ENCODE peak calls at places on chromosomes 1 and 21, in seven cellular contexts. O is CD4-positive, CD25-positive, alpha-beta regulatory T cell; E is tibial artery; Z is prostate gland; S is left lung; R is astrocyte; V is adipocyte. D is an unnamed sample. For H3K36me3, the result is how much of the 10 kb centered on the place peaks cover.

GRCh38 chr1:192904438-192904895 is 95.6 kb downstream of the RGS2 start:
- DNase-seq in V (peak), S (no peak), Z (no peak), E (peak), R (peak), O (no peak), D (no peak)

GRCh38 chr1:207470927-207471326 is 16.8 kb downstream of the CR2 start:
- DNase-seq in V (no peak), R (no peak), Z (no peak), S (no peak), E (no peak), O (no peak), D (no peak)

GRCh38 chr1:117093091-117093534 is 28.4 kb downstream of the TRIM45 start:
- DNase-seq in V (peak), S (no peak), O (no peak), Z (no peak), E (peak), R (peak), D (peak)

GRCh38 chr1:3772027-3772714 is 378 bp upstream of the SMIM1 start:
- DNase-seq in V (peak), R (peak), E (peak), Z (peak), S (peak), O (peak), D (peak)

GRCh38 chr1:234938114-234938513 is 190.5 kb downstream of the TOMM20 start:
- DNase-seq in V (no peak), O (no peak), Z (no peak), E (no peak), S (no peak), R (no peak), D (no peak)

GRCh38 chr1:20361401-20361800 is 70.7 kb downstream of the VWA5B1 start:
- DNase-seq in E (no peak), S (no peak), V (no peak), O (no peak), Z (no peak), R (peak), D (no peak)

GRCh38 chr1:25993197-25993951 is 4.5 kb downstream of the PAFAH2 start:
- DNase-seq in E (peak), O (no peak), Z (no peak), S (no peak), V (no peak), R (no peak), D (no peak)

GRCh38 chr21:26801524-26801923 is 43.7 kb downstream of the ADAMTS1 start:
- DNase-seq in Z (no peak), O (no peak), E (no peak), V (peak), R (peak), S (no peak), D (no peak)

GRCh38 chr1:113677250-113678158 is 81.8 kb downstream of the PHTF1 start:
- DNase-seq in O (peak), S (no peak), E (no peak), R (peak), Z (no peak), V (peak), D (peak)

GRCh38 chr1:26012862-26013261 is 8.7 kb upstream of the EXTL1 start:
- DNase-seq in E (no peak), S (no peak), Z (no peak), V (no peak), O (no peak), R (no peak), D (no peak)

GRCh38 chr1:239617259-239617658 is 230.9 kb downstream of the CHRM3 start:
- DNase-seq in V (no peak), R (no peak), Z (no peak), O (no peak), E (no peak), S (no peak), D (no peak)

GRCh38 chr1:89126602-89127001 is 688 bp upstream of the GBP2 start:
- DNase-seq in O (no peak), E (no peak), Z (no peak), R (peak), S (no peak), V (no peak), D (no peak)

GRCh38 chr1:81801834-81802531 is 1.2 kb downstream of the ADGRL2 start:
- DNase-seq in R (peak), Z (peak), V (peak), O (no peak), E (peak), S (peak), D (peak)

GRCh38 chr21:15722591-15723324 is 7.0 kb upstream of the USP25 start:
- DNase-seq in V (no peak), O (no peak), S (no peak), R (no peak), Z (peak), E (no peak), D (no peak)

GRCh38 chr1:112904071-112904830 is 51.7 kb downstream of the SLC16A1 start:
- DNase-seq in Z (no peak), S (no peak), R (peak), O (peak), E (no peak), V (peak), D (no peak)

GRCh38 chr1:228275435-228276342 is 67.8 kb downstream of the OBSCN start:
- DNase-seq in V (peak), Z (peak), E (peak), O (peak), S (peak), R (peak), D (peak)

GRCh38 chr1:30051777-30052176 is 671.6 kb downstream of the MATN1 start:
- DNase-seq in E (no peak), V (no peak), O (no peak), R (no peak), Z (no peak), S (no peak), D (no peak)

GRCh38 chr1:183585038-183585437 is 5.2 kb downstream of the NCF2 start:
- DNase-seq in R (no peak), V (no peak), S (no peak), O (no peak), Z (no peak), E (no peak), D (no peak)

GRCh38 chr1:159005161-159005560 is 4.5 kb upstream of the IFI16 start:
- DNase-seq in R (no peak), O (no peak), E (no peak), S (no peak), V (peak), Z (no peak), D (no peak)

GRCh38 chr21:42111470-42111743 is 40.3 kb downstream of the UMODL1 start:
- DNase-seq in E (no peak), O (no peak), V (no peak), R (no peak), Z (no peak), S (no peak), D (no peak)

GRCh38 chr1:10958614-10959013 is 53.8 kb upstream of the TARDBP start:
- DNase-seq in V (no peak), E (no peak), R (no peak), O (no peak), S (no peak), Z (no peak), D (no peak)

GRCh38 chr1:25140073-25140797 is 92.1 kb downstream of the SYF2 start:
- DNase-seq in V (no peak), O (no peak), Z (no peak), S (peak), R (no peak), E (peak), D (no peak)

GRCh38 chr1:10823000-10823401 is 26.6 kb upstream of the CASZ1 start:
- DNase-seq in S (no peak), O (no peak), V (no peak), Z (peak), R (no peak), E (no peak), D (no peak)

GRCh38 chr1:42439940-42440339 is 15.9 kb downstream of the ZMYND12 start:
- DNase-seq in V (peak), Z (no peak), E (no peak), R (peak), O (no peak), S (no peak), D (no peak)

GRCh38 chr1:31793086-31793485 is 22.7 kb downstream of the SPOCD1 start:
- DNase-seq in V (no peak), E (peak), R (no peak), Z (no peak), O (no peak), S (no peak), D (no peak)

GRCh38 chr1:2906105-2906504 is 104.6 kb upstream of the TTC34 start:
- DNase-seq in O (no peak), Z (no peak), V (no peak), S (no peak), E (no peak), R (no peak), D (no peak)

GRCh38 chr1:180144659-180145357 is 9.9 kb upstream of the QSOX1 start:
- DNase-seq in O (no peak), V (no peak), R (no peak), Z (no peak), E (no peak), S (no peak), D (no peak)

GRCh38 chr1:150663322-150663721 is 33.6 kb downstream of the GOLPH3L start:
- DNase-seq in Z (no peak), S (no peak), E (no peak), V (no peak), R (no peak), O (no peak), D (no peak)

GRCh38 chr1:56406821-56407220 is 172.5 kb downstream of the PLPP3 start:
- DNase-seq in S (no peak), E (no peak), O (no peak), Z (no peak), R (no peak), V (no peak), D (no peak)

GRCh38 chr1:31689821-31690220 is 14.0 kb downstream of the COL16A1 start:
- DNase-seq in Z (no peak), E (no peak), V (peak), O (no peak), R (peak), S (no peak), D (no peak)

GRCh38 chr1:21520899-21521716 is 11.9 kb downstream of the ALPL start:
- DNase-seq in R (peak), O (no peak), S (no peak), Z (no peak), V (peak), E (no peak), D (no peak)

GRCh38 chr1:192265774-192266173 is 51.0 kb upstream of the RGS21 start:
- DNase-seq in S (no peak), V (no peak), O (no peak), R (no peak), E (no peak), Z (no peak), D (no peak)

GRCh38 chr1:36583080-36583479 is 100.4 kb upstream of the CSF3R start:
- DNase-seq in O (no peak), R (no peak), E (no peak), V (no peak), Z (no peak), S (no peak), D (no peak)

GRCh38 chr1:157155658-157156057 is 17.5 kb upstream of the ETV3 start:
- DNase-seq in O (no peak), S (no peak), Z (no peak), V (no peak), R (no peak), E (no peak), D (no peak)

GRCh38 chr1:9705337-9706098 is 54.0 kb downstream of the PIK3CD start:
- DNase-seq in Z (no peak), O (no peak), R (peak), V (peak), E (no peak), S (no peak), D (no peak)

GRCh38 chr1:205199931-205200299 is 11.6 kb downstream of the DSTYK start:
- DNase-seq in S (no peak), R (no peak), E (no peak), Z (no peak), V (no peak), O (no peak), D (no peak)

GRCh38 chr1:177945943-177946650 is 23.8 kb downstream of the SEC16B start:
- DNase-seq in R (no peak), E (no peak), S (no peak), O (no peak), V (peak), Z (peak), D (peak)

GRCh38 chr1:119737040-119737682 is 25.4 kb downstream of the PHGDH start:
- DNase-seq in E (no peak), O (no peak), V (no peak), Z (peak), S (no peak), R (peak), D (no peak)

GRCh38 chr1:244424649-244425334 is 26.9 kb downstream of the ADSS2 start:
- DNase-seq in O (no peak), Z (no peak), S (no peak), V (no peak), E (no peak), R (no peak), D (no peak)
- H3K36me3 ChIP-seq in O (half or more), Z (under half), S (half or more), V (under half), E (under half), R (under half), D (under half)

DNA sequence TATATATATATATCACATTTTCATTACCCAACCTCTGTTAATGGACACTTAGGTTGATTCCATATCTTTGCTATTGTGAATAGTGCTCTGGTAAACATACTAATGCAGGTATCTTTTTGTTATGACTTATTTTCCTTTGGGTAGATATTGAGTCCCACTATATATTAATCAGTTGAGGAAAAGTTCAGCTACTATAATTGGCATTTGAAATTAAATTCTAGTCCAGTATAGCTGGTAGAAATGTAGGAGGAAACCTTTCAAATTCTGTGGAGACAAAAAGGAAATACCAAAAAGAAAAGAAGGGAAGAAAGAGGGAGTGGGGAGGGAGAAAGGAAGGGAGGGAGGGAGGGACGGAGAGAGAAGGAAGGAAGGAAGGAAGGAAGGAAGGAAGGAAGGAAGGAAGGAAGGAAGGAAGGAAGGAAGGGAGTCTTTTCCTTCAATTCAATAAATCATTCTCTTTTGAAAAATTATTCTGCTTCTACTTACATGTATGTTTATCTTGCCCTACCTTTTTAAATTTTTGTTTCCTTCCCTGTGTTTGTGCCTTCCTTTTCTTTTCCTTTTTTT is 311.9 kb downstream of the TPR start:
- DNase-seq in R (no peak), S (no peak), E (no peak), Z (no peak), V (no peak), O (no peak), D (no peak)
- H3K36me3 ChIP-seq in R (under half), S (under half), E (under half), Z (under half), V (under half), O (under half), D (under half)

DNA sequence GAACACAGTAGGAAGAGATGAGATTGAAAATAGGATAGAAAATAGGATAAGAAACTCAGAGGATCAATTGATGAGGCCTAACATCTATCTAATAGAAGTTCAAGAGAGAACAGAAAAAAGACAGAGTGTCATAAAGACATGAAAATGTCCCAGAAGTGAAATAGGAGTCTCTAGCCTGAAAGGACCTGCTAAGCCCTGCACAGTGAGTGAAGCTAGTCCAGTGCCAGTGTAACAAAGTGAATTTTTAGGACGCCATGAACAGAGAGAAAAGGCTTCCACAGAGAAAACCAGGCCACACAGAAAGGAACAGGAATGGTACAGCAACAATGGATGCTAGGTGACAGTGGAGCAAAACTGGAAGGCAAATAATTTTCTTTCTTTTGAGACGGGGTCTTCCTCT is 20.3 kb upstream of the LSS start:
- DNase-seq in R (no peak), Z (no peak), O (no peak), V (no peak), E (no peak), S (no peak), D (no peak)
- H3K36me3 ChIP-seq in R (under half), Z (under half), O (half or more), V (half or more), E (half or more), S (half or more), D (under half)

GRCh38 chr1:7808253-7808844 is 24.3 kb downstream of the PER3 start:
- DNase-seq in V (peak), S (no peak), O (peak), R (peak), E (no peak), Z (no peak), D (peak)
- H3K36me3 ChIP-seq in V (half or more), S (half or more), O (under half), R (under half), E (half or more), Z (under half), D (under half)

GRCh38 chr1:100903777-100904176 is 7.9 kb downstream of the SLC30A7 start:
- DNase-seq in E (no peak), Z (no peak), V (no peak), O (no peak), R (no peak), S (no peak), D (no peak)
- H3K36me3 ChIP-seq in E (under half), Z (under half), V (half or more), O (half or more), R (under half), S (half or more), D (under half)

DNA sequence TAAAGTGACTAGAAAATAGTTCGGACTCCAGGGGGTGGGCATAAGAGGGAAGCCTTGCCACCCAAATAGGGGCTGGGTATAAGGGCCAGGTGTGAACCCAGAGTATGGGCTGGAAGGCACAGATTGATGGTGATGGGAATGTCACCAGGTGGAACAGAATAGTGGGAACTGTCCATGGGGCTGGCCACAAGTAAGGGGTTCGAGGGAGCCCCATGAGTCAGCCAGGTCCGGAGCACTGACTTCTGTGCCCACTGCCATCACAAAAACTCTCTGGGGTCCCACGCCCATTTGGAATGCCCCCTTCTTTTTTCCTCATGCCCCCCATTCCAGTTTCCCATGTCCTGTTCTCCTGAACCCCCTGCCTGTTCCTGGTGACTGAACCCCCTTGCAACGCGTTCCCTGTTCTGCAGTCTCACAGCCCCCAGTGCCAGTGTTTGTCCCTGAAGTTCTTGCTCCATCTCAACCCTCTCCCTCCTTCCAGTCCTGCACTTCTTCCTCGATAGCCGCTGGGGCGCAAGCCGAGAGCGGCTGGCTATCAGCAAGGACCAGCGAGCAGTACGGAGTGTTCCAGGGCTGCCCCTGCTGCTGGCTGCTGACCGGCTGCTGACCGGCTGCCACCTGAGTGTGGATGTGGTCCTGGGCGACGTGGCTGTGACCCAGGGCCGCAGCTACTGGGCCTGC is 7.9 kb downstream of the TRIM46 start:
- DNase-seq in V (no peak), R (no peak), Z (no peak), E (no peak), S (peak), O (no peak), D (no peak)
- H3K36me3 ChIP-seq in V (under half), R (under half), Z (under half), E (under half), S (under half), O (under half), D (under half)

GRCh38 chr1:17658837-17659236 is 96.3 kb upstream of the ACTL8 start:
- DNase-seq in S (no peak), O (no peak), Z (no peak), V (no peak), R (no peak), E (no peak), D (no peak)

GRCh38 chr1:17655169-17655568 is 100.0 kb upstream of the ACTL8 start:
- DNase-seq in R (no peak), S (no peak), Z (no peak), E (no peak), V (no peak), O (no peak), D (no peak)

GRCh38 chr1:17653728-17654351 is 101.3 kb upstream of the ACTL8 start:
- DNase-seq in E (no peak), S (no peak), V (peak), R (no peak), O (no peak), Z (no peak), D (peak)

GRCh38 chr1:17655922-17656321 is 99.2 kb upstream of the ACTL8 start:
- DNase-seq in S (no peak), V (no peak), O (no peak), Z (no peak), E (no peak), R (no peak), D (no peak)

GRCh38 chr1:17654519-17654918 is 100.6 kb upstream of the ACTL8 start:
- DNase-seq in E (no peak), O (no peak), R (no peak), Z (no peak), V (no peak), S (no peak), D (no peak)
- H3K36me3 ChIP-seq in E (half or more), O (under half), R (under half), Z (under half), V (half or more), S (half or more), D (under half)

GRCh38 chr1:46585312-46585711 is 18.8 kb downstream of the MKNK1 start:
- DNase-seq in V (no peak), R (no peak), Z (no peak), O (no peak), S (no peak), E (no peak), D (no peak)
- H3K36me3 ChIP-seq in V (half or more), R (under half), Z (under half), O (half or more), S (half or more), E (under half), D (under half)

D was measured in neural progenitor cell.